ENCODE peak calls at places on chromosomes 13 and 19, in four cellular contexts. F, C, L and G are unnamed samples.

GRCh38 chr19:50896591-50897190 is 14.5 kb downstream of the KLK4 start:
- DNase-seq in F (peak), C (no peak), L (peak), G (peak)

GRCh38 chr13:36530050-36530789 is 97.9 kb downstream of the CCNA1 start:
- DNase-seq in F (no peak), C (no peak), L (no peak), G (no peak)

GRCh38 chr19:17475541-17476115 is 5.3 kb downstream of the SLC27A1 start:
- DNase-seq in F (peak), C (peak), L (peak), G (no peak)

GRCh38 chr13:91540157-91540736 is 141.8 kb downstream of the GPC5 start:
- DNase-seq in F (no peak), C (no peak), L (no peak), G (peak)

GRCh38 chr13:48222358-48223015 is 10.5 kb upstream of the ITM2B start:
- DNase-seq in F (peak), C (peak), L (no peak), G (no peak)

GRCh38 chr19:14434543-14435319 is 1.6 kb downstream of the PKN1 start:
- DNase-seq in F (peak), C (no peak), L (no peak), G (peak)

GRCh38 chr13:37960427-37960826 is 90.9 kb upstream of the TRPC4 start:
- DNase-seq in F (no peak), C (no peak), L (no peak), G (peak)

GRCh38 chr13:96091164-96091931 is 1.4 kb downstream of the HS6ST3 start:
- DNase-seq in F (no peak), C (no peak), L (no peak), G (no peak)

GRCh38 chr13:38941353-38941945 is 49.2 kb downstream of the STOML3 start:
- DNase-seq in F (no peak), C (no peak), L (no peak), G (no peak)

GRCh38 chr19:39826311-39826945 is 7.5 kb downstream of the DYRK1B start:
- DNase-seq in F (no peak), C (no peak), L (no peak), G (no peak)

GRCh38 chr19:46931197-46931596 is 70.4 kb downstream of the ARHGAP35 start:
- DNase-seq in F (no peak), C (no peak), L (no peak), G (no peak)

GRCh38 chr19:46927893-46928292 is 67.1 kb downstream of the ARHGAP35 start:
- DNase-seq in F (no peak), C (no peak), L (no peak), G (no peak)

GRCh38 chr19:46927106-46927505 is 66.3 kb downstream of the ARHGAP35 start:
- DNase-seq in F (no peak), C (no peak), L (no peak), G (no peak)

GRCh38 chr19:46926201-46927071 is 65.6 kb downstream of the ARHGAP35 start:
- DNase-seq in F (peak), C (no peak), L (no peak), G (no peak)

GRCh38 chr19:46928951-46929350 is 68.2 kb downstream of the ARHGAP35 start:
- DNase-seq in F (no peak), C (no peak), L (no peak), G (no peak)
- TF ChIP-seq POLR2A in F (no peak), C (no peak), L (no peak), G (no peak)

DNA sequence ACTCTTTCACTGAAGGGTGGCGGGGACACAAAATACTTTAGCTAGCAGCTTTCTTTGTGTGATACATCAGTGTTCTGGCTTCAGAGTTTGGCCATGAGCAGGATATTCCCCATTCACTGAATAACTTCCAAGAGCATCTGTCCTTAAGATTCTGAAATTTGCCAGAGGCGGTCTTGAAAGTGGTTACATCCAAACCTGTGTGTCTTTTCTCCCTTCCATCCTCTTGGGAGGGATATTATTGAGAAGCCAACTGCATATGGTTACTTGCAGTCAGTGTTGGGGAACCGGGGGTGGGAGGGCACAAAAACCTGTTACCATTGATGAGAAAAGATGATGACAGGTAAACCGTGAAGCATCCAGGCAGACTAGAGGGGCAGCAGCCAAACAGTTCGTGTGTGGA is 104.7 kb downstream of the WDFY2 start:
- DNase-seq in F (no peak), C (no peak), L (no peak), G (no peak)
- TF ChIP-seq POLR2A in F (no peak), C (no peak), L (no peak), G (no peak)

GRCh38 chr19:12400618-12401502 is at the start of gene ZNF799:
- DNase-seq in F (peak), C (peak), L (peak), G (peak)
- TF ChIP-seq POLR2A in F (peak), C (peak), L (no peak), G (peak)

DNA sequence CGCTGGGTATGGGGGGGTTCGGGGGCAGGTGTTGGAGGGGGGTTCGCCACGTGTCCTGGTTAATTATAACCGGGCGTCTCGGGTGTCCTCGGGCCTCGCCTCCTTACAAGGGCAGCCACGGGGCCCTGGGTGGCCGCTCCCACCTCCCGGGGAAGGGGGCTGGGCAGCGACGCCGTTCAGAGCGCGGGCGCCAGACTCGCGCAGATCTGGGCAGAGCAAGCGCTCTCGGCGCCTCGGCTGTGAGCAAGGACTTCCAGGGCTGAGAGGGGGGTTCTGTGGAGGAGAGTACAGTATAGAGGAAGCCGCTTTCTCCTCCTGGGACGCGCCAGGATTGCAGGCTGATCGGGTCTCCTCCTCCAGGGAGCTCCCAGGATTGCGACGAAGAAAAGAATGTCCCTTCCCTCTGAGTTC is 1.0 kb upstream of the CKM start:
- DNase-seq in F (no peak), C (no peak), L (no peak), G (no peak)
- TF ChIP-seq POLR2A in F (no peak), C (no peak), L (no peak), G (no peak)

GRCh38 chr19:38385057-38385803 is 2.6 kb downstream of the GGN start:
- DNase-seq in F (no peak), C (no peak), L (no peak), G (no peak)
- TF ChIP-seq POLR2A in F (no peak), C (no peak), L (no peak), G (no peak)

GRCh38 chr19:55435020-55435419 is 8.1 kb downstream of the SHISA7 start:
- DNase-seq in F (no peak), C (no peak), L (no peak), G (peak)
- TF ChIP-seq POLR2A in F (no peak), C (no peak), L (no peak), G (no peak)

DNA sequence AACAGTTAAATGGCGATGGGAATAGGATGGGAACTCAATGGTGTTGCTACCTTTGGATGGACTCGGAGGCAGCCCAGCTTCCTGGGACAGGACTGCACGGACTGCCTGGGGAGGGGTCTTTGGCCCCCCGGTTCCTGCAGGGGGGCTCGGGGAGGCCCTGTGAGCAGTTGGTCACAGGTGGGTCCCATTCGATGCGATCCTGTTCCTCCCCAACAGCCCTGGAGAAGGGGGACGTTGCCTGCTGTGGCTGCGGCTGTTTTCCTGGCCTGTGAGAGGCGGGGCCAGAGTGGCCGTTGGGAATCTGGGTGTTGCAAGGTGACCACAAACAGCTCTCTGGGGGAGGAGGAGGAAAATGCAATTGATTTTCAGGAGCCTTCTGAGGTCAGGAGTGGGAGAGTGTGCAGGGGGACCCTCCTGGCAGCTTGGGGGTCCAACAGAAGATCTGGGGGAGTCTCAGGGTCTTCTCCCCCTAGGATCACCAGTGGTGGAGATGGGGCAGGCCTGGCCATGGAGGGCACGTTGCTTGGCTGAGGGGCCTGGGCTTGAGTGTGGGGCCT is 1.9 kb upstream of the PLPPR3 start:
- DNase-seq in F (peak), C (no peak), L (no peak), G (no peak)
- TF ChIP-seq POLR2A in F (peak), C (no peak), L (no peak), G (no peak)

GRCh38 chr19:57560049-57560491 is 407 bp upstream of the ZNF550 start:
- DNase-seq in F (no peak), C (no peak), L (no peak), G (no peak)
- TF ChIP-seq POLR2A in F (no peak), C (no peak), L (no peak), G (no peak)

DNA sequence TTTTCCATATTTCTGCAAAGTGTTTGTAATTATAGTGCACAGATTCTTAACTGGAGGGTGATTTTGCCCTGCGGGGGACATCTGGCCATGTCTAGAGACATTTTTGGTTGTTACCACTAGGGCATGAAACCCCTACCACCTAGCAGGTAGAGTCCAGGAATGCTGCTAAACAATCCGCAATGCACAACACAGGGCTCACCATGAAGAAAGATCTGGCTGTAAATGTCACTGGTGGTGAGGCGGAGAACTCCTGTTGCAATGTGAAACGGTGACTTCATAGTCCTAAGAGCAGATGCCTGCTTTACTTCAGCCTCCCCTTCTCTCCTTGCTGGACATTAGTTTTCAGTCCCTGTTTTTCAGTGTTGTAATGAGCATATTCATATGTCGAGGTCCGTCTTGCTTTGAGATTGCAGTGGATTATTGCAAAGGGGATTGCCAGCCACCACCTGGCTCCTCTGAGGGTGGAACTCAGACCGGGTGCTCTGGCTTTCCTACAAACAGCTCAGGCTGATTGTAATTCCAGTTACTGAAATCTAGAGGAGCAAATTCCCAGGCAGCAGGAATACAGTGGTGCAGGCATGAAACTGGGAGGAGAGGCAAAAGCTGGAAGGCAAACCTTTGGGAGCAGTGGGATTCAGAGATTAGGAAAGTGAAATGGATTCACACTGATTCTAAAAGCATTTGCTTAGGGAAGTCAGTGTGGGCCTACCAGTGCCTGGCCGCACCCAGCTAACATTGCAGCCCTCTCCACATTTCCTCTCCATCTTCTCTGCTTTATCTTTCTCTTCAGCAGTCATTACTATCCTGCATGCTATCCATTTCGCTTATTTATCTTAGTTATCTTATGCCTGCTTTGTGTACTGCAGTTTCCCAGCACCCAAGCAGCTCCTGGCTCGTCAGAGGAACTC is 76.1 kb upstream of the PCDH8 start:
- DNase-seq in F (no peak), C (no peak), L (no peak), G (no peak)
- TF ChIP-seq POLR2A in F (no peak), C (no peak), L (no peak), G (no peak)